ENCODE peak calls at places on chromosomes 13 and 19, in four cellular contexts. M, D, F and V are unnamed samples. For H3K4me1 and H3K36me3, the result is how much of the 10 kb centered on the place peaks cover.

GRCh38 chr19:55418185-55418584 is 10.6 kb upstream of the UBE2S start:
- DNase-seq in D (peak), M (no peak), F (no peak), V (peak)

GRCh38 chr13:79385694-79386093 is 20.4 kb downstream of the RBM26 start:
- DNase-seq in F (no peak), M (no peak), D (no peak), V (no peak)

GRCh38 chr13:73677041-73677589 is 457.1 kb downstream of the KLF12 start:
- DNase-seq in M (no peak), F (no peak), D (no peak), V (no peak)

GRCh38 chr13:47005761-47006414 is 109.0 kb upstream of the HTR2A start:
- DNase-seq in M (no peak), F (no peak), D (no peak), V (no peak)

GRCh38 chr19:15621801-15622200 is 6.8 kb downstream of the CYP4F8 start:
- DNase-seq in M (no peak), D (no peak), F (no peak), V (no peak)

GRCh38 chr13:46655727-46656180 is 102.8 kb downstream of the LRCH1 start:
- DNase-seq in D (no peak), F (no peak), M (no peak), V (no peak)

GRCh38 chr13:39149896-39150295 is 111.6 kb downstream of the NHLRC3 start:
- DNase-seq in M (no peak), F (no peak), D (no peak), V (no peak)

GRCh38 chr13:111341886-111342285 is 21.4 kb downstream of the TEX29 start:
- DNase-seq in F (no peak), M (no peak), D (no peak), V (no peak)

GRCh38 chr13:69423844-69424243 is 683.8 kb upstream of the ATXN8OS start:
- DNase-seq in D (no peak), M (no peak), F (no peak), V (no peak)

GRCh38 chr19:53881482-53882390 is at the start of gene PRKCG:
- DNase-seq in F (no peak), M (peak), D (peak), V (no peak)

GRCh38 chr13:84959818-84960217 is 839.4 kb downstream of the SLITRK6 start:
- DNase-seq in D (no peak), F (no peak), M (no peak), V (no peak)

GRCh38 chr13:37995052-37995451 is 125.5 kb upstream of the TRPC4 start:
- DNase-seq in M (no peak), D (no peak), F (no peak), V (no peak)

GRCh38 chr19:58519087-58519354 is 589 bp downstream of the ZBTB45 start:
- DNase-seq in M (peak), F (peak), D (peak), V (peak)

GRCh38 chr13:39784347-39784746 is 128.9 kb downstream of the COG6 start:
- DNase-seq in F (no peak), M (no peak), D (no peak), V (no peak)

GRCh38 chr13:42649761-42650289 is 75.9 kb downstream of the TNFSF11 start:
- DNase-seq in D (no peak), M (no peak), F (no peak), V (no peak)

GRCh38 chr13:37163626-37164365 is 58.3 kb upstream of the CSNK1A1L start:
- DNase-seq in D (no peak), F (no peak), M (no peak), V (no peak)

GRCh38 chr13:66563076-66563475 is 667.1 kb downstream of the PCDH9 start:
- DNase-seq in D (no peak), F (no peak), M (no peak), V (no peak)

GRCh38 chr13:29100739-29101138 is 280.6 kb downstream of the MTUS2 start:
- DNase-seq in D (no peak), M (no peak), F (no peak), V (no peak)

GRCh38 chr19:2288010-2288742 is 6.2 kb upstream of the PEAK3 start:
- DNase-seq in M (no peak), F (no peak), D (no peak), V (no peak)

GRCh38 chr19:2291185-2291751 is 9.3 kb upstream of the PEAK3 start:
- DNase-seq in F (no peak), M (no peak), D (no peak), V (no peak)

GRCh38 chr19:2288743-2289713 is 7.1 kb upstream of the PEAK3 start:
- DNase-seq in F (no peak), M (no peak), D (no peak), V (no peak)

GRCh38 chr19:2289714-2290435 is 7.9 kb upstream of the PEAK3 start:
- DNase-seq in M (peak), F (peak), D (no peak), V (no peak)

GRCh38 chr19:2290441-2291184 is 8.6 kb upstream of the PEAK3 start:
- DNase-seq in D (no peak), M (no peak), F (no peak), V (no peak)
- H3K4me1 ChIP-seq in D (under half), M (under half), F (under half), V (under half)

DNA sequence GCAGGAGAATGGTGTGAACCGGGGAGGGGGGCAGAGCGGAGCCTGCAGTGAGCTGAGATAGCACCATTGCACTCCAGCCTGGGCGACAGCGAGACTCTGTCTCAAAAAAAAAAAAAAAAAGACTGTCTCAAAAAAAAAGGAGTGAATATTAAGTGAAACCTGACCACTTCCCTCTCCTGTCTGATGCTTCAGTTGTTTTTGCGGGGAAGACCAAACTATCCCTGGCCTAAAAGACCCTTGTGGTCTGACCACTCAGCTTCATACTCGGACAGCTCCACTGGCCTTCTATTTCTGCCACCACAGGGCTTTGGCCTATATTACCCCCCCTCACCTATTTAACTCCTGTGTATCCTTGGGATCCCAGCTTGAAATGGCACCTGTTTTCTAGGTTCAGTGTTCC is 2.3 kb downstream of the CLASRP start:
- DNase-seq in F (no peak), D (no peak), M (no peak), V (no peak)
- H3K36me3 ChIP-seq in F (half or more), D (under half), M (half or more), V (under half)

GRCh38 chr19:39297931-39298634 is 1.9 kb downstream of the IFNL1 start:
- DNase-seq in F (no peak), D (peak), M (no peak), V (no peak)
- H3K4me1 ChIP-seq in F (under half), D (under half), M (under half), V (under half)

GRCh38 chr19:16873603-16874002 is 15.2 kb upstream of the F2RL3 start:
- DNase-seq in D (no peak), F (no peak), M (no peak), V (no peak)

GRCh38 chr19:16877581-16877980 is 11.2 kb upstream of the F2RL3 start:
- DNase-seq in F (no peak), D (no peak), M (no peak), V (no peak)

GRCh38 chr19:16874250-16874977 is 14.4 kb upstream of the F2RL3 start:
- DNase-seq in M (no peak), F (no peak), D (no peak), V (no peak)

GRCh38 chr19:16876904-16877361 is 11.9 kb upstream of the F2RL3 start:
- DNase-seq in F (no peak), D (no peak), M (no peak), V (no peak)

GRCh38 chr19:16875584-16876555 is 12.9 kb upstream of the F2RL3 start:
- DNase-seq in M (no peak), D (no peak), F (no peak), V (no peak)
- H3K36me3 ChIP-seq in M (half or more), D (under half), F (half or more), V (half or more)

GRCh38 chr19:11195681-11196080 is 1.7 kb downstream of the KANK2 start:
- DNase-seq in F (no peak), D (no peak), M (no peak), V (no peak)

GRCh38 chr19:11196406-11197287 is 698 bp downstream of the KANK2 start:
- DNase-seq in F (peak), D (peak), M (peak), V (peak)

GRCh38 chr19:11194173-11194572 is 3.2 kb downstream of the KANK2 start:
- DNase-seq in D (no peak), M (no peak), F (no peak), V (no peak)

GRCh38 chr19:11194657-11195056 is 2.7 kb downstream of the KANK2 start:
- DNase-seq in M (no peak), D (no peak), F (no peak), V (no peak)

GRCh38 chr19:11195169-11195568 is 2.2 kb downstream of the KANK2 start:
- DNase-seq in M (peak), D (no peak), F (no peak), V (peak)
- H3K4me1 ChIP-seq in M (half or more), D (under half), F (under half), V (under half)

GRCh38 chr19:35733180-35734125 is 8.8 kb downstream of the IGFLR1 start:
- DNase-seq in F (no peak), D (no peak), M (no peak), V (peak)

GRCh38 chr19:35731779-35732405 is 10.4 kb downstream of the IGFLR1 start:
- DNase-seq in M (no peak), D (no peak), F (no peak), V (no peak)

GRCh38 chr19:35731353-35731752 is 10.9 kb downstream of the IGFLR1 start:
- DNase-seq in M (no peak), D (no peak), F (no peak), V (no peak)

GRCh38 chr19:35734273-35734672 is 8.0 kb downstream of the IGFLR1 start:
- DNase-seq in F (no peak), M (no peak), D (no peak), V (no peak)

DNA sequence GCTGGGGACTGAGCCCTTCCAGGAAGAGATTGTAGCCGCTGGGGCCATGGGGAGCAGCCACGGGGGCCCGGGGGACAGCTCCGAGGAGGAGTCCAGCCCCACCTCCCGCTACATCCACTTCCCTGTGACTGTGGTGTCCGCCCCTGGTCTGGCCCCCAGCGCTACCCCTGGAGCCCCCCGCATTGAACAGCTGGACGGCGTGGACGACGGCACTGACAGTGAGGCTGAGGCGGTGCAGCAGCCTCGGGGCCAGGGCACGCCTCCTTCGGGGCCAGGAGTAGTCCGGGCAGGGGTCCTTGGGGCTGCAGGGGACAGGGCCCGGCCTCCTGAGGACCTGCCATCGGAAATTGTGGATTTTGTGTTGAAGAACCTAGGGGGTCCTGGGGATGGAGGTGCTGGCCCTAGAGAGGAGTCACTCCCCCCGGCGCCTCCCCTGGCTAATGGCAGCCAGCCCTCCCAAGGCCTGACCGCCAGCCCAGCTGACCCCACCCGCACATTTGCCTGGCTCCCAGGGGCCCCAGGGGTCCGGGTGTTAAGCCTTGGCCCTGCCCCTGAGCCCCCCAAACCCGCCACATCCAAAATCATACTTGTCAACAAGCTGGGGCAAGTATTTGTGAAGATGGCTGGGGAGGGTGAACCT is 9.6 kb downstream of the IGFLR1 start:
- DNase-seq in D (no peak), F (no peak), M (no peak), V (no peak)
- H3K36me3 ChIP-seq in D (under half), F (half or more), M (half or more), V (under half)

DNA sequence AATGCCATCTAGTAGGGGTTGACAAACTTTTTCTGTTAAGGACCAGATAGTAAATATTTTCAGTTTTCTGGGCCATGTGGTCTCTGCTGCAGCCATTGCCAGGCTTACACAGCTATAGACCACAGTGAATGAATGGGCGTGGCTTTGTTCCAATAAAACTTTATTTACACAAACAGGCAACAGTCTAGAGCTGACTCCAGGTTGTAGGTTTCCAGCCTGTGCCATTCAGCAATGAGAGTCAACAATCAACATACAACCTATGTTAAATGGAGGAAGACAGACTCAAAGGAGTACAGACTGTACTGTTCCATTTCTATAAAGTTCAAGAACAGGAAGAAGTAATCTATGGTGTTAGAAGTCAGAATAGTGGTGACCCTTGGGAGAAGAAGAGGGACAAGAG is 15.2 kb upstream of the IZUMO2 start:
- DNase-seq in F (no peak), D (peak), M (no peak), V (no peak)
- H3K4me1 ChIP-seq in F (under half), D (under half), M (under half), V (under half)

DNA sequence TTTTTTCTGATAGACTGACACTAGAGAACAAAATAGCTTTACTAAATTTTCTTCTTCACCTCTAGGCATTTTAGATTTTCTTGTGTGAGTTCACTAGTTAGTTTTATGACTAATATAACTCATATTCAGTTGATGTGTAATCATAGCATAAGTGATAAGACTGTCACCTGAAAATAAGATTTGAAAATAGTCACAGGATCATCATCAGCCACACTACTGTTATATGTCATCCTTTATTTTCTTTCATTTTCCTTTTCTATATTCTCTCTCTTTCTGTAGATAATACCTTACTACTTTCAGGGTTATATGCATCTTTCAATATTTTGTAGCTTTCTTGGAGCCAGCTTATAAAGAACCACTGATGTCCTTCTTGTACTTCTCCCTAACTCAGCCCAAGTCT is 292.6 kb downstream of the TDRD3 start:
- DNase-seq in M (no peak), F (no peak), D (no peak), V (no peak)
- H3K36me3 ChIP-seq in M (under half), F (under half), D (under half), V (under half)

GRCh38 chr13:27605099-27605498 is 15.2 kb downstream of the LNX2 start:
- DNase-seq in F (no peak), D (no peak), M (no peak), V (no peak)

GRCh38 chr13:27607125-27607524 is 13.2 kb downstream of the LNX2 start:
- DNase-seq in F (no peak), D (peak), M (no peak), V (peak)

GRCh38 chr13:27601771-27602170 is 18.6 kb downstream of the LNX2 start:
- DNase-seq in D (no peak), M (no peak), F (no peak), V (no peak)

GRCh38 chr13:27601208-27601607 is 19.1 kb downstream of the LNX2 start:
- DNase-seq in M (no peak), D (no peak), F (no peak), V (no peak)

DNA sequence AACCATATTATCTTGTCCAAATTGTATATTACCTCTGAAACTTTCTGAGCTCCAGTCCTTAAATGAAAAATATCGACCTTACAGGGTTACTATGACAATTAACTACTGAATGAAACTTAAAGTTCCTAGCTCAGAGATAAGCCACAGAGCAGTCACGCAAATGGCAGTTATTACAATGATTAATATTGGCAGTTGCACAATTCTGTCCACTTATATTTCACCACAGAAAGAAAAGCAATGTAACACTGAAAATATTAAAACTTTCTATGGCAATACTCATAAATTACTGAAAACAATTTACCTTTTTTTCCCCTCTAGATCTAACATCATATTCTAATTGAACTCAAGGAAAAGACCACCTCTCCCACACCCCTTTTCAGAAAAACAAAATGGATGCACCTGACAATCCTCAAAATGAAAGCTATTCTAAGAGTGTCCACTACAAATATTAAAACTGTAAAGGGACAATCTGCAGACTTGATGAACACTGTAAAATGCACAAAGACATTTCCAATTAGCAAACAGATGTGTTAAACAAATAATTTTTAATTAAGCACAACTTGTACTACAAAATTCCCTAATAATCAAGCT is 14.6 kb downstream of the LNX2 start:
- DNase-seq in M (no peak), D (peak), F (no peak), V (no peak)
- H3K4me1 ChIP-seq in M (half or more), D (under half), F (under half), V (under half)